ENCODE peak calls at places on chromosomes 5 and 9, in five cellular contexts. One of them, this sample, is unnamed.

GRCh38 chr5:128784726-128785125 is 180.6 kb upstream of the SLC27A6 start:
- DNase-seq in IMR-90: no peak
- DNase-seq in foreskin fibroblast: no peak
- DNase-seq in left ventricle myocardium inferior: no peak
- DNase-seq in mammary epithelial cell: no peak
- DNase-seq in this sample: no peak

GRCh38 chr9:95096807-95097206 is 220.7 kb downstream of the FANCC start:
- DNase-seq in IMR-90: no peak
- DNase-seq in foreskin fibroblast: no peak
- DNase-seq in left ventricle myocardium inferior: no peak
- DNase-seq in mammary epithelial cell: no peak
- DNase-seq in this sample: no peak

GRCh38 chr5:150540615-150541396 is 32.9 kb downstream of the NDST1 start:
- DNase-seq in IMR-90: peak
- DNase-seq in foreskin fibroblast: peak
- DNase-seq in left ventricle myocardium inferior: no peak
- DNase-seq in mammary epithelial cell: peak
- DNase-seq in this sample: peak

GRCh38 chr5:8184455-8185063 is 315.6 kb downstream of the MTRR start:
- DNase-seq in IMR-90: peak
- DNase-seq in foreskin fibroblast: peak
- DNase-seq in left ventricle myocardium inferior: no peak
- DNase-seq in mammary epithelial cell: peak
- DNase-seq in this sample: no peak

GRCh38 chr5:10699987-10700386 is 61.0 kb downstream of the DAP start:
- DNase-seq in IMR-90: no peak
- DNase-seq in foreskin fibroblast: no peak
- DNase-seq in left ventricle myocardium inferior: no peak
- DNase-seq in mammary epithelial cell: no peak
- DNase-seq in this sample: no peak

GRCh38 chr9:73805853-73806458 is 654.3 kb downstream of the ANXA1 start:
- DNase-seq in IMR-90: no peak
- DNase-seq in foreskin fibroblast: no peak
- DNase-seq in left ventricle myocardium inferior: no peak
- DNase-seq in mammary epithelial cell: no peak
- DNase-seq in this sample: no peak

GRCh38 chr5:96752341-96753016 is 55.3 kb downstream of the ERAP1 start:
- DNase-seq in IMR-90: peak
- DNase-seq in foreskin fibroblast: peak
- DNase-seq in left ventricle myocardium inferior: no peak
- DNase-seq in mammary epithelial cell: peak
- DNase-seq in this sample: peak

GRCh38 chr9:4762889-4763521 is 22.0 kb upstream of the AK3 start:
- DNase-seq in IMR-90: no peak
- DNase-seq in foreskin fibroblast: peak
- DNase-seq in left ventricle myocardium inferior: no peak
- DNase-seq in mammary epithelial cell: no peak
- DNase-seq in this sample: peak

GRCh38 chr5:169009171-169009570 is 291.8 kb downstream of the SLIT3 start:
- DNase-seq in IMR-90: no peak
- DNase-seq in foreskin fibroblast: peak
- DNase-seq in left ventricle myocardium inferior: no peak
- DNase-seq in mammary epithelial cell: no peak
- DNase-seq in this sample: peak

GRCh38 chr5:862367-863243 is 11.8 kb upstream of the ZDHHC11 start:
- DNase-seq in IMR-90: peak
- DNase-seq in foreskin fibroblast: peak
- DNase-seq in left ventricle myocardium inferior: no peak
- DNase-seq in mammary epithelial cell: no peak
- DNase-seq in this sample: no peak

GRCh38 chr5:32500206-32500605 is 55.7 kb upstream of the ZFR start:
- DNase-seq in IMR-90: no peak
- DNase-seq in foreskin fibroblast: no peak
- DNase-seq in left ventricle myocardium inferior: no peak
- DNase-seq in mammary epithelial cell: no peak
- DNase-seq in this sample: no peak

GRCh38 chr5:32499261-32499660 is 54.7 kb upstream of the ZFR start:
- DNase-seq in IMR-90: no peak
- DNase-seq in foreskin fibroblast: no peak
- DNase-seq in left ventricle myocardium inferior: no peak
- DNase-seq in mammary epithelial cell: no peak
- DNase-seq in this sample: no peak

GRCh38 chr5:32503261-32503660 is 58.7 kb upstream of the ZFR start:
- DNase-seq in IMR-90: no peak
- DNase-seq in foreskin fibroblast: no peak
- DNase-seq in left ventricle myocardium inferior: no peak
- DNase-seq in mammary epithelial cell: no peak
- DNase-seq in this sample: no peak

GRCh38 chr5:32501623-32502022 is 57.1 kb upstream of the ZFR start:
- DNase-seq in IMR-90: no peak
- DNase-seq in foreskin fibroblast: peak
- DNase-seq in left ventricle myocardium inferior: no peak
- DNase-seq in mammary epithelial cell: no peak
- DNase-seq in this sample: no peak

GRCh38 chr5:32501071-32501470 is 56.5 kb upstream of the ZFR start:
- DNase-seq in IMR-90: no peak
- DNase-seq in foreskin fibroblast: no peak
- DNase-seq in left ventricle myocardium inferior: no peak
- DNase-seq in mammary epithelial cell: no peak
- DNase-seq in this sample: no peak
- H3K4me3 ChIP-seq in IMR-90: no peak
- H3K4me3 ChIP-seq in foreskin fibroblast: no peak
- H3K4me3 ChIP-seq in left ventricle myocardium inferior: no peak
- H3K4me3 ChIP-seq in mammary epithelial cell: no peak
- H3K4me3 ChIP-seq in this sample: no peak

DNA sequence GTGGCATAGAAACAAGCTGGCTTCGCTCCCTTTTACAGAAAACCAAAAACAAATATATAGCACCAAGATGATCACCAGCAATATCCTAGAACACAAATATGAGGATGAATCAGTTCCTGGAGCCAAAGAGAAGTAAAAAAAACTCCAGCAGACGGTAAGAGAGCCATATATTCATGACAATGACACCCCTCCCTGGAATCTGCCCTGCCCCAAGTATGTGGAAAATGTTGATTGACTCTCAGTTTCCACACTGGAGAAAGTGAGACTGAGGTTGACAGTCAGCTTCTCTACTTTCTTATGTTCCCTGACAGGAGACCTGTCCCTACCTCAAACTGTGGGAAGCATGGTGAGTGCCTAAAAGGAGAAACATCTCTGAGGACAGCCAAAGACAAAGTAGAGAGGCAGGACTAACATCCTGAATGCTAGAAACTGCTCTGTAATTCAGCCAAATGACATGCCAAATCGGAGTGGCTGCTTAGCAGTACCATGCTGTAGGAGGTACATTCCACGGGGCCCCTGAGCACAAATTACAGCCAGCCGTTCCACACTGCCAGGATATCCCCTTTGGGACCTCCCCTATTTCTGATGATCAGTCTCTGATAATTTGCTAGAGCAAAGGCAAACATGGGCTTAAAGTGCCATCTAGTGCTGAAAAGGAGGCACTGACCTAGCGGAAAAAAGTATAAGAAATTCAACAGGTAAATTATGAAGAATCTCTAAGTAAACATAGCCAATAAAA is 424.0 kb upstream of the RGMB start:
- DNase-seq in IMR-90: peak
- DNase-seq in foreskin fibroblast: peak
- DNase-seq in left ventricle myocardium inferior: no peak
- DNase-seq in mammary epithelial cell: peak
- DNase-seq in this sample: peak
- TF ChIP-seq CTCF in IMR-90: peak
- TF ChIP-seq CTCF in foreskin fibroblast: peak
- TF ChIP-seq CTCF in left ventricle myocardium inferior: no peak
- TF ChIP-seq CTCF in mammary epithelial cell: peak
- TF ChIP-seq CTCF in this sample: peak

GRCh38 chr5:140114341-140115185 is 654 bp downstream of the PURA start:
- DNase-seq in IMR-90: peak
- DNase-seq in foreskin fibroblast: peak
- DNase-seq in left ventricle myocardium inferior: peak
- DNase-seq in mammary epithelial cell: peak
- DNase-seq in this sample: peak
- H3K4me3 ChIP-seq in IMR-90: peak
- H3K4me3 ChIP-seq in foreskin fibroblast: peak
- H3K4me3 ChIP-seq in left ventricle myocardium inferior: peak
- H3K4me3 ChIP-seq in mammary epithelial cell: peak
- H3K4me3 ChIP-seq in this sample: peak

DNA sequence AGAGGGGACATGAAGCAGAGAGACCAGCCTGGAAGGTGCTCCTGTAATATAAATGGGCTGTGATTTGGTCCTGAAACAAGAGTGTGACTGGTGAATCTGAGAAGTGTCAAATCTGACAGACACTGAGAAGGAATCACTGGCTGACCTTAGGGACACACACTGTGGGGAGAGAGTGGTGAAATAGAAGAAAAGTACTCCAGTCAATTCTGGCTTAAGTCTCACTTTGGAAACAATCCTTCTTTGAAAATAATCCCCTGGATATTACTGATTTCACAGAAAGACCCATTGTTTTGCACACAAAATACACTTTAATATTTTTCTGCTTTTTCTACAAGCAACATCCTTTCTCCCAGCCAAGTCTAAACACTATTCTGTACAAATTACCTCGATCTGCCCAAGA is 68.8 kb downstream of the MAPKAP1 start:
- DNase-seq in IMR-90: no peak
- DNase-seq in foreskin fibroblast: no peak
- DNase-seq in left ventricle myocardium inferior: no peak
- DNase-seq in mammary epithelial cell: no peak
- DNase-seq in this sample: no peak
- TF ChIP-seq CTCF in IMR-90: no peak
- TF ChIP-seq CTCF in foreskin fibroblast: no peak
- TF ChIP-seq CTCF in left ventricle myocardium inferior: no peak
- TF ChIP-seq CTCF in mammary epithelial cell: no peak
- TF ChIP-seq CTCF in this sample: no peak